ENCODE peak calls at places on chromosomes 12 and 14, in ten cellular contexts. One of them, this sample, is unnamed. For H3K36me3, the result is how much of the 10 kb centered on the place peaks cover.

GRCh38 chr14:64463198-64463597 is 2.1 kb upstream of the AKAP5 start:
- DNase-seq in prostate gland: no peak
- DNase-seq in tibial artery: no peak
- DNase-seq in CD8-positive, alpha-beta memory T cell: no peak
- DNase-seq in OCI-LY7: peak
- DNase-seq in GM23248: no peak
- DNase-seq in neuronal stem cell: no peak
- DNase-seq in breast epithelium: no peak
- DNase-seq in lung: no peak
- DNase-seq in heart left ventricle: no peak
- DNase-seq in this sample: no peak

GRCh38 chr14:92288994-92289393 is 34.0 kb upstream of the SLC24A4 start:
- DNase-seq in prostate gland: no peak
- DNase-seq in tibial artery: no peak
- DNase-seq in CD8-positive, alpha-beta memory T cell: no peak
- DNase-seq in OCI-LY7: no peak
- DNase-seq in GM23248: no peak
- DNase-seq in neuronal stem cell: no peak
- DNase-seq in breast epithelium: no peak
- DNase-seq in lung: no peak
- DNase-seq in heart left ventricle: no peak
- DNase-seq in this sample: no peak

GRCh38 chr14:81517798-81518398 is 15.8 kb downstream of the SEL1L start:
- DNase-seq in prostate gland: no peak
- DNase-seq in tibial artery: peak
- DNase-seq in CD8-positive, alpha-beta memory T cell: no peak
- DNase-seq in OCI-LY7: no peak
- DNase-seq in GM23248: peak
- DNase-seq in neuronal stem cell: no peak
- DNase-seq in breast epithelium: no peak
- DNase-seq in lung: no peak
- DNase-seq in heart left ventricle: no peak
- DNase-seq in this sample: no peak

GRCh38 chr14:100771121-100771800 is 44.6 kb downstream of the DLK1 start:
- DNase-seq in prostate gland: no peak
- DNase-seq in tibial artery: peak
- DNase-seq in CD8-positive, alpha-beta memory T cell: no peak
- DNase-seq in OCI-LY7: no peak
- DNase-seq in GM23248: no peak
- DNase-seq in neuronal stem cell: no peak
- DNase-seq in breast epithelium: no peak
- DNase-seq in lung: no peak
- DNase-seq in heart left ventricle: peak
- DNase-seq in this sample: no peak

GRCh38 chr12:76460807-76461206 is 98.8 kb downstream of the OSBPL8 start:
- DNase-seq in prostate gland: no peak
- DNase-seq in tibial artery: no peak
- DNase-seq in CD8-positive, alpha-beta memory T cell: no peak
- DNase-seq in OCI-LY7: no peak
- DNase-seq in GM23248: no peak
- DNase-seq in neuronal stem cell: no peak
- DNase-seq in breast epithelium: no peak
- DNase-seq in lung: no peak
- DNase-seq in heart left ventricle: no peak
- DNase-seq in this sample: no peak

GRCh38 chr14:25955772-25956171 is 642.1 kb downstream of the NOVA1 start:
- DNase-seq in prostate gland: no peak
- DNase-seq in tibial artery: no peak
- DNase-seq in CD8-positive, alpha-beta memory T cell: no peak
- DNase-seq in OCI-LY7: no peak
- DNase-seq in GM23248: no peak
- DNase-seq in neuronal stem cell: no peak
- DNase-seq in breast epithelium: no peak
- DNase-seq in lung: no peak
- DNase-seq in heart left ventricle: no peak
- DNase-seq in this sample: no peak

GRCh38 chr12:3200032-3200617 is 122.9 kb downstream of the TSPAN9 start:
- DNase-seq in prostate gland: peak
- DNase-seq in tibial artery: no peak
- DNase-seq in CD8-positive, alpha-beta memory T cell: no peak
- DNase-seq in OCI-LY7: no peak
- DNase-seq in GM23248: peak
- DNase-seq in neuronal stem cell: peak
- DNase-seq in breast epithelium: no peak
- DNase-seq in lung: no peak
- DNase-seq in heart left ventricle: peak
- DNase-seq in this sample: no peak

GRCh38 chr14:72675126-72675525 is 218.8 kb downstream of the DPF3 start:
- DNase-seq in prostate gland: no peak
- DNase-seq in tibial artery: no peak
- DNase-seq in CD8-positive, alpha-beta memory T cell: no peak
- DNase-seq in OCI-LY7: no peak
- DNase-seq in GM23248: no peak
- DNase-seq in neuronal stem cell: no peak
- DNase-seq in breast epithelium: no peak
- DNase-seq in lung: no peak
- DNase-seq in heart left ventricle: no peak
- DNase-seq in this sample: no peak

GRCh38 chr12:104122298-104122697 is 15.7 kb downstream of the NFYB start:
- DNase-seq in prostate gland: no peak
- DNase-seq in tibial artery: no peak
- DNase-seq in CD8-positive, alpha-beta memory T cell: no peak
- DNase-seq in OCI-LY7: no peak
- DNase-seq in GM23248: no peak
- DNase-seq in neuronal stem cell: no peak
- DNase-seq in breast epithelium: no peak
- DNase-seq in lung: no peak
- DNase-seq in heart left ventricle: no peak
- DNase-seq in this sample: no peak
- H3K36me3 ChIP-seq in prostate gland: under half
- H3K36me3 ChIP-seq in tibial artery: half or more
- H3K36me3 ChIP-seq in CD8-positive, alpha-beta memory T cell: under half
- H3K36me3 ChIP-seq in OCI-LY7: half or more
- H3K36me3 ChIP-seq in GM23248: half or more
- H3K36me3 ChIP-seq in neuronal stem cell: under half
- H3K36me3 ChIP-seq in breast epithelium: under half
- H3K36me3 ChIP-seq in lung: under half
- H3K36me3 ChIP-seq in heart left ventricle: under half
- H3K36me3 ChIP-seq in this sample: under half

GRCh38 chr12:27695556-27696292 is 523 bp upstream of the REP15 start:
- DNase-seq in prostate gland: no peak
- DNase-seq in tibial artery: no peak
- DNase-seq in CD8-positive, alpha-beta memory T cell: no peak
- DNase-seq in OCI-LY7: no peak
- DNase-seq in GM23248: no peak
- DNase-seq in neuronal stem cell: no peak
- DNase-seq in breast epithelium: no peak
- DNase-seq in lung: no peak
- DNase-seq in heart left ventricle: no peak
- DNase-seq in this sample: no peak

GRCh38 chr12:27693403-27693802 is 2.8 kb upstream of the REP15 start:
- DNase-seq in prostate gland: no peak
- DNase-seq in tibial artery: no peak
- DNase-seq in CD8-positive, alpha-beta memory T cell: no peak
- DNase-seq in OCI-LY7: no peak
- DNase-seq in GM23248: no peak
- DNase-seq in neuronal stem cell: no peak
- DNase-seq in breast epithelium: no peak
- DNase-seq in lung: no peak
- DNase-seq in heart left ventricle: no peak
- DNase-seq in this sample: no peak

GRCh38 chr12:27696864-27697564 is 767 bp downstream of the REP15 start:
- DNase-seq in prostate gland: no peak
- DNase-seq in tibial artery: no peak
- DNase-seq in CD8-positive, alpha-beta memory T cell: no peak
- DNase-seq in OCI-LY7: no peak
- DNase-seq in GM23248: no peak
- DNase-seq in neuronal stem cell: no peak
- DNase-seq in breast epithelium: no peak
- DNase-seq in lung: no peak
- DNase-seq in heart left ventricle: no peak
- DNase-seq in this sample: no peak

DNA sequence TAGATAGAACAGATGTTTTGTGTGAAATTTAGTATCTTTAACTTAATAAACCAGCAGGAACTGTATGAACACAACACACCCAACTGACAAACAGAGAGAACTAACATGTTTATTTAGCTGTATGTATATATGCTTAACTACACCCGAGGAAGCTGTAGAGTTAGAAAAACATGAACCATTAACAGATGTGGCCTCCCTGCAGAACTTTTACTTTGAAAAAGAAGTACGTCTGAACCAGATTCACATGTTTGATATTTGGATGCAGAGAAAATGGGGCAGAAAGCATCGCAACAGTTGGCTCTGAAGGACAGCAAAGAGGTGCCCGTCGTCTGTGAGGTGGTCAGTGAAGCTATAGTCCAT is at the start of gene REP15:
- DNase-seq in prostate gland: no peak
- DNase-seq in tibial artery: no peak
- DNase-seq in CD8-positive, alpha-beta memory T cell: no peak
- DNase-seq in OCI-LY7: no peak
- DNase-seq in GM23248: no peak
- DNase-seq in neuronal stem cell: no peak
- DNase-seq in breast epithelium: no peak
- DNase-seq in lung: no peak
- DNase-seq in heart left ventricle: no peak
- DNase-seq in this sample: no peak
- H3K27ac ChIP-seq in prostate gland: no peak
- H3K27ac ChIP-seq in tibial artery: no peak
- H3K27ac ChIP-seq in CD8-positive, alpha-beta memory T cell: no peak
- H3K27ac ChIP-seq in OCI-LY7: no peak
- H3K27ac ChIP-seq in GM23248: no peak
- H3K27ac ChIP-seq in neuronal stem cell: no peak
- H3K27ac ChIP-seq in breast epithelium: no peak
- H3K27ac ChIP-seq in lung: no peak
- H3K27ac ChIP-seq in heart left ventricle: no peak
- H3K27ac ChIP-seq in this sample: no peak

GRCh38 chr14:75577724-75578098 is 709 bp upstream of the FLVCR2 start:
- DNase-seq in prostate gland: peak
- DNase-seq in tibial artery: peak
- DNase-seq in CD8-positive, alpha-beta memory T cell: peak
- DNase-seq in OCI-LY7: peak
- DNase-seq in GM23248: peak
- DNase-seq in neuronal stem cell: peak
- DNase-seq in breast epithelium: peak
- DNase-seq in lung: peak
- DNase-seq in heart left ventricle: peak
- DNase-seq in this sample: peak

GRCh38 chr14:75579882-75580281 is 1.5 kb downstream of the FLVCR2 start:
- DNase-seq in prostate gland: no peak
- DNase-seq in tibial artery: no peak
- DNase-seq in CD8-positive, alpha-beta memory T cell: no peak
- DNase-seq in OCI-LY7: no peak
- DNase-seq in GM23248: no peak
- DNase-seq in neuronal stem cell: no peak
- DNase-seq in breast epithelium: no peak
- DNase-seq in lung: no peak
- DNase-seq in heart left ventricle: no peak
- DNase-seq in this sample: no peak

GRCh38 chr14:75578786-75579781 is 664 bp downstream of the FLVCR2 start:
- DNase-seq in prostate gland: peak
- DNase-seq in tibial artery: peak
- DNase-seq in CD8-positive, alpha-beta memory T cell: no peak
- DNase-seq in OCI-LY7: no peak
- DNase-seq in GM23248: no peak
- DNase-seq in neuronal stem cell: peak
- DNase-seq in breast epithelium: no peak
- DNase-seq in lung: no peak
- DNase-seq in heart left ventricle: no peak
- DNase-seq in this sample: no peak

GRCh38 chr14:75578099-75578785 is at the start of gene FLVCR2:
- DNase-seq in prostate gland: peak
- DNase-seq in tibial artery: peak
- DNase-seq in CD8-positive, alpha-beta memory T cell: peak
- DNase-seq in OCI-LY7: no peak
- DNase-seq in GM23248: peak
- DNase-seq in neuronal stem cell: peak
- DNase-seq in breast epithelium: peak
- DNase-seq in lung: peak
- DNase-seq in heart left ventricle: peak
- DNase-seq in this sample: peak

DNA sequence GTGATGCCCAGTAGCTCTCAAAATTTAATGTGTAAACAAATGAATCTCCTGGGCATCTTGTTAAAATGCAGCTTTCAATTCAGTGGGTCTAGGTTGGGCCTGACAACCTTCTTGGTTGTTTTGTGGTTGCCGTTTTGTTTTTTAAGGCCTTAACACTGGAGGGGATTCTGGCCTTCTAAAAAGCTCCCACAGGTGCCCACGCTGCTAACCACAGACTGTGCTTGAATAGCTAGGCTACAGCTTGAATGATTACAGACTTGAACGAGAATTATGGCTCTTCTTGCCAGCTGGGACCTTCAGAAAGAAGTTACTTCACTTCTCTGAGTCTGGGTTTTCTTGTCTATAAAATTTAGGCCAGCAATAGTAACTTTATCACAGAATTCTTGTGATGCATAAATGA is 1.3 kb upstream of the FLVCR2 start:
- DNase-seq in prostate gland: no peak
- DNase-seq in tibial artery: no peak
- DNase-seq in CD8-positive, alpha-beta memory T cell: no peak
- DNase-seq in OCI-LY7: no peak
- DNase-seq in GM23248: no peak
- DNase-seq in neuronal stem cell: no peak
- DNase-seq in breast epithelium: no peak
- DNase-seq in lung: no peak
- DNase-seq in heart left ventricle: no peak
- DNase-seq in this sample: no peak
- H3K4me3 ChIP-seq in prostate gland: no peak
- H3K4me3 ChIP-seq in tibial artery: no peak
- H3K4me3 ChIP-seq in CD8-positive, alpha-beta memory T cell: no peak
- H3K4me3 ChIP-seq in OCI-LY7: no peak
- H3K4me3 ChIP-seq in GM23248: no peak
- H3K4me3 ChIP-seq in neuronal stem cell: no peak
- H3K4me3 ChIP-seq in breast epithelium: no peak
- H3K4me3 ChIP-seq in lung: no peak
- H3K4me3 ChIP-seq in heart left ventricle: no peak
- H3K4me3 ChIP-seq in this sample: no peak

DNA sequence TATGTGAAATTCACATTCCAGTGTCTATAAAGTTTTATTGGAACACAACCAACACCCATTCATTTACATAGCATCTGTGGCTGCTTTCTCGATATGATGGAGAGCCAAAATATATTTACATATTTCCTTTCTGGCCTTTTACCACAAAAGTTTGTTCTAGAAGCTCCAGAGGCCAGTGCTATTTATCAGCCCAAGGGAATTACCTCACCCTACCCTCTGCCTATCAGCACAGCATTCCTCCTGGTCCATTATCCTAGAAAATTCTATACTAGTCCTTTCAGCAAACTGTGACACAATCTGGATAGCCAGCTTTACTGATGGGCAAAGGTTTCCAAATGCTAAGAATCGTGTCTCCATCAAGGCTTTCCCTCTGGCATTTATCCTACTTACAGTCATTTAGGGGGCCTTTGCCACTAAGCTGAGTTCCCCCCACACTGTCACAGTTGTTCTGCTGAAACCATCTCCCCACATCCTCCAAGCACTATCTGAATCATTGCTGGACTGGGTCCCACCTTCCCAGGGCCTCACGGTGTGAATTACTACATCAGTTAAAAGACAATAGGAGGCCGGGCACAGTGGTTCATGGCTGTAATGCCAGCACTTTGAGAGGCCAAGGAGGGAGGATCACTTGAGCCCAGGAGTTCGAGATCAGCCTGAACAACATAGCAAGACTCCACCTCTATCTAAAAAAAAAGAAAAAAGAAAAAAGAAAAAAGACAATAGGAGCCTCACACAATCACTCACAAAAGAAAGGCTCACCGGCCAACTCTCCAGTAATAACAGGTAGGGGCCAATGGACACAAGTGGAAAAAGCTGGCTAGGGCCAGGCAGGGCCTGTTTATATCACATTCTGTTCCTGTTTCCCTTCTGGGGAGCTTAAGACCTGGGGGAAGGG is 12.1 kb downstream of the SYNE3 start:
- DNase-seq in prostate gland: no peak
- DNase-seq in tibial artery: no peak
- DNase-seq in CD8-positive, alpha-beta memory T cell: no peak
- DNase-seq in OCI-LY7: no peak
- DNase-seq in GM23248: peak
- DNase-seq in neuronal stem cell: no peak
- DNase-seq in breast epithelium: no peak
- DNase-seq in lung: no peak
- DNase-seq in heart left ventricle: no peak
- DNase-seq in this sample: no peak
- H3K36me3 ChIP-seq in prostate gland: under half
- H3K36me3 ChIP-seq in tibial artery: under half
- H3K36me3 ChIP-seq in CD8-positive, alpha-beta memory T cell: under half
- H3K36me3 ChIP-seq in OCI-LY7: under half
- H3K36me3 ChIP-seq in GM23248: under half
- H3K36me3 ChIP-seq in neuronal stem cell: under half
- H3K36me3 ChIP-seq in breast epithelium: under half
- H3K36me3 ChIP-seq in lung: under half
- H3K36me3 ChIP-seq in heart left ventricle: under half
- H3K36me3 ChIP-seq in this sample: under half

This sample was measured in CD4-positive, alpha-beta memory T cell.